ENCODE peak calls at places on chromosomes 16 and 17, in eight cellular contexts. F is dorsolateral prefrontal cortex, U is DND-41, E is A549, M is heart right ventricle, W is thoracic aorta, S is K562, N is spleen. Y is an unnamed sample.

GRCh38 chr17:71412803-71413202 is 708.0 kb upstream of the SOX9 start:
- DNase-seq in F (no peak), U (no peak), E (peak; percentile 79), M (no peak), W (no peak), S (no peak), N (no peak), Y (no peak)

GRCh38 chr17:8254881-8255280 is 5.8 kb downstream of the PFAS start:
- DNase-seq in F (no peak), U (no peak), E (no peak), M (no peak), W (no peak), S (no peak), N (no peak), Y (peak; percentile 65)

GRCh38 chr17:82900741-82901140 is 60.9 kb upstream of the ZNF750 start:
- DNase-seq in F (no peak), U (no peak), E (no peak), M (no peak), W (no peak), S (no peak), N (no peak), Y (peak; percentile 43)

GRCh38 chr16:787978-788398 is at the start of gene RPUSD1:
- DNase-seq in F (no peak), U (no peak), E (no peak), M (no peak), W (no peak), S (no peak), N (no peak), Y (no peak)

GRCh38 chr16:49532873-49533272 is 159.3 kb downstream of the C16orf78 start:
- DNase-seq in F (no peak), U (no peak), E (no peak), M (no peak), W (no peak), S (no peak), N (peak; percentile 71), Y (no peak)

GRCh38 chr17:2055494-2056220 is 754 bp downstream of the HIC1 start:
- DNase-seq in F (no peak), U (peak; percentile 34), E (no peak), M (no peak), W (no peak), S (no peak), N (peak; percentile 86), Y (peak; percentile 83)

GRCh38 chr16:67192781-67193260 is 866 bp downstream of the E2F4 start:
- DNase-seq in F (no peak), U (peak; percentile 22), E (no peak), M (no peak), W (no peak), S (no peak), N (no peak), Y (no peak)

GRCh38 chr17:56918916-56919315 is 5.1 kb upstream of the TRIM25 start:
- DNase-seq in F (no peak), U (no peak), E (no peak), M (no peak), W (no peak), S (peak; percentile 24), N (no peak), Y (no peak)

GRCh38 chr17:12622726-12623125 is 43.0 kb upstream of the MYOCD start:
- DNase-seq in F (no peak), U (no peak), E (no peak), M (no peak), W (no peak), S (no peak), N (no peak), Y (no peak)

GRCh38 chr16:29765167-29766032 is 12.7 kb upstream of the ZG16 start:
- DNase-seq in F (no peak), U (no peak), E (no peak), M (no peak), W (no peak), S (peak; percentile 23), N (no peak), Y (no peak)

GRCh38 chr16:3490911-3491629 is 4.2 kb downstream of the C16orf90 start:
- DNase-seq in F (no peak), U (no peak), E (no peak), M (no peak), W (no peak), S (peak; percentile 39), N (no peak), Y (peak; percentile 52)

GRCh38 chr16:53600076-53600475 is 97.1 kb upstream of the AKTIP start:
- DNase-seq in F (no peak), U (no peak), E (no peak), M (no peak), W (no peak), S (no peak), N (no peak), Y (no peak)

GRCh38 chr17:45247429-45248131 is 14.3 kb downstream of the SPATA32 start:
- DNase-seq in F (no peak), U (peak; percentile 49), E (peak; percentile 100), M (peak; percentile 83), W (peak; percentile 47), S (peak; percentile 98), N (peak; percentile 99), Y (peak; percentile 97)

DNA sequence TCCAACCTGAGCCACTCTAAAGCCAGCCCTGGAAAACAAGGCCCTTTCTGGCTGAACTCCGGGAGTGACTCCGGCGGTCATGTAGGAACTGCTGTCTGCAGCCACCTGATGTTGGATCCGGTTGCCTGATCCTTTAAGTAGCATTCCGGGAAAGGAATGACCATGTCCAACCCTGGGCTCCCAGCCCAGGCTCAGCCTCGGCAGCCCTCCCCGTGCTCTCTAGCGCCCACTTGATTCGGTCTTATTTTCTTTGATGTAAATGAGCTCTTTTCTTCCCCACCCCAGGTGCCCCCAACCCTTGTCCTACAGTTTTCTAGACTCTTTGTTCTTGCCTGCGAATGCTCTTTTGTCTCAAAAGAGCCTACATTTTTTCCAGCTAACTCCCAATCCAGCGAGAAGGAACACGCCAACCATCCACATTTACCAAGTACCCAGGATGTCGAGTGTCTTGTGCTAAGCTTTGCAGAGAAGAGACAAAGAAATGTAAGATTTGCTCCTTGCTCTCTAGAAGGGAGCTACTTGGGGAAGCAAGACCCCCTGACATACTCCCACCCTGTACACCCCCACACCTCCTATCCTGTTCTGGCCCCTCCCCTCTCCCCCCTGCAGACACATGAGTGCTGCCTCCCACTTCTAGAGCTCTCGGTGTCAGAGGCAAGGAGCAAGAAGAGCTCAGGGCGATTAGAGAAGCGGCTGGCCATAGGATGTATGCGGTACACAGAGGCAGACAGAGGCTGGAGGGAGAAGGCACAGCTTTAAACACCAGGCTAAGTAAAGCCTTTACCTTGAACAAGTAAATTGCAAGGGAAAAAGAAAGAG is 53.8 kb downstream of the COG7 start:
- DNase-seq in F (no peak), U (no peak), E (no peak), M (peak; percentile 41), W (no peak), S (no peak), N (peak; percentile 33), Y (peak; percentile 61)
- H3K27ac ChIP-seq in F (no peak overlapping the region), U (no peak overlapping the region), E (no peak overlapping the region), M (peak overlapping the region; percentile 54), W (no peak overlapping the region), S (no peak overlapping the region), N (no peak overlapping the region), Y (peak overlapping the region; percentile 74)

GRCh38 chr16:81573533-81573932 is 128.9 kb downstream of the CMIP start:
- DNase-seq in F (no peak), U (no peak), E (no peak), M (no peak), W (no peak), S (no peak), N (no peak), Y (no peak)
- TF ChIP-seq CTCF in F (no peak), U (no peak), E (no peak), M (no peak), W (no peak), S (no peak), N (no peak), Y (no peak)

GRCh38 chr17:79231766-79232287 is 157.2 kb downstream of the ENGASE start:
- DNase-seq in F (no peak), U (no peak), E (no peak), M (no peak), W (no peak), S (no peak), N (no peak), Y (no peak)
- H3K27ac ChIP-seq in F (no peak overlapping the region), U (no peak overlapping the region), E (no peak overlapping the region), M (no peak overlapping the region), W (no peak overlapping the region), S (no peak overlapping the region), N (no peak overlapping the region), Y (no peak overlapping the region)

GRCh38 chr16:65105173-65105572 is 16.7 kb downstream of the CDH11 start:
- DNase-seq in F (no peak), U (no peak), E (no peak), M (no peak), W (no peak), S (no peak), N (no peak), Y (no peak)
- TF ChIP-seq CTCF in F (no peak), U (no peak), E (no peak), M (no peak), W (no peak), S (no peak), N (no peak), Y (no peak)

GRCh38 chr17:4849011-4849536 is 15.9 kb downstream of the MINK1 start:
- DNase-seq in F (no peak), U (no peak), E (peak; percentile 80), M (no peak), W (no peak), S (no peak), N (no peak), Y (peak; percentile 48)
- H3K27ac ChIP-seq in F (peak overlapping the region; percentile 62), U (no peak overlapping the region), E (peak overlapping the region; percentile 78), M (peak overlapping the region; percentile 9), W (no peak overlapping the region), S (no peak overlapping the region), N (no peak overlapping the region), Y (no peak overlapping the region)

GRCh38 chr17:13740692-13741091 is 139.0 kb upstream of the HS3ST3A1 start:
- DNase-seq in F (no peak), U (no peak), E (no peak), M (no peak), W (no peak), S (no peak), N (no peak), Y (no peak)

GRCh38 chr17:13735861-13736260 is 134.1 kb upstream of the HS3ST3A1 start:
- DNase-seq in F (no peak), U (no peak), E (no peak), M (no peak), W (no peak), S (no peak), N (no peak), Y (no peak)

GRCh38 chr17:13734880-13735279 is 133.2 kb upstream of the HS3ST3A1 start:
- DNase-seq in F (no peak), U (no peak), E (no peak), M (no peak), W (no peak), S (no peak), N (no peak), Y (no peak)

GRCh38 chr17:13736915-13737314 is 135.2 kb upstream of the HS3ST3A1 start:
- DNase-seq in F (no peak), U (no peak), E (no peak), M (no peak), W (no peak), S (no peak), N (no peak), Y (no peak)

DNA sequence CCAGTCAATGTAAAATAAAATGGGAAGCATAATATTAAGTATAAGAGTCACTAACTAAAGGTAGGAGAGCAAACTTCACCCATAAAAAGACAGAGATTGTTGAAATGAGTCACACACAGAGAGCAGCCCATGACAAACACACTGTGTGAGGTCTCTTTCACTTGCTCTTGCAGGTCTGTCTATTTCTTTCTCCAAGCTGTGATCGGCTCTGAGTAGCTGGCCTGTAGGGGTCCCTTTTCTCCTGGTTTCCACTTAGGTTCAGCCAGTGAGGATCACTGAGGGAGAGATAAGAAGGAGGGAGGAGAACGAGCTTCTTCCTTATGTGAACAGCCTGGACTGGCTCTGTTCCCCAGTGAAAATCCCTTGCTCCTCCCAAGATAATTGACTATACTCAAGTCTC is 133.7 kb upstream of the HS3ST3A1 start:
- DNase-seq in F (no peak), U (no peak), E (no peak), M (no peak), W (no peak), S (peak; percentile 7), N (no peak), Y (no peak)
- TF ChIP-seq CTCF in F (no peak), U (no peak), E (no peak), M (no peak), W (no peak), S (peak; percentile 18), N (no peak), Y (no peak)

Y was measured in kidney.